ENCODE peak calls at places on chromosomes 1 and 21, in eight cellular contexts. One of them, this sample, is unnamed.
A peak's percentile ranks its signal among the peaks of the same experiment; 100 is the strongest.

GRCh38 chr1:158286487-158286886 is 3.2 kb upstream of the CD1C start:
- ATAC-seq in activated B cell treated with CpG ODN at 0.5 μM for 24 hours: peak; percentile 8
- ATAC-seq in right lobe of liver: no peak
- ATAC-seq in activated CD8-positive, alpha-beta T cell treated with anti-CD3 and anti-CD28 coated beads for 36 hours: no peak
- ATAC-seq in SK-N-SH treated with all-trans-retinoic acid at 6 μM for 48 hours: no peak
- ATAC-seq in T-helper 17 cell: no peak
- ATAC-seq in Panc1: no peak
- ATAC-seq in activated T-cell treated with anti-CD3 and anti-CD28 coated beads, Interleukin-2, amount 50 U/mL, for 72 hours: peak; percentile 51
- ATAC-seq in this sample: peak; percentile 27

GRCh38 chr1:237043846-237044636 is 2.1 kb downstream of the RYR2 start:
- ATAC-seq in SK-N-SH treated with all-trans-retinoic acid at 6 μM for 48 hours: no peak
- ATAC-seq in T-helper 17 cell: no peak
- ATAC-seq in activated T-cell treated with anti-CD3 and anti-CD28 coated beads, Interleukin-2, amount 50 U/mL, for 72 hours: no peak
- ATAC-seq in Panc1: no peak
- ATAC-seq in activated CD8-positive, alpha-beta T cell treated with anti-CD3 and anti-CD28 coated beads for 36 hours: no peak
- ATAC-seq in activated B cell treated with CpG ODN at 0.5 μM for 24 hours: no peak
- ATAC-seq in right lobe of liver: no peak
- ATAC-seq in this sample: no peak

GRCh38 chr21:37393786-37394185 is 27.2 kb downstream of the DYRK1A start:
- ATAC-seq in Panc1: no peak
- ATAC-seq in T-helper 17 cell: no peak
- ATAC-seq in activated T-cell treated with anti-CD3 and anti-CD28 coated beads, Interleukin-2, amount 50 U/mL, for 72 hours: no peak
- ATAC-seq in SK-N-SH treated with all-trans-retinoic acid at 6 μM for 48 hours: no peak
- ATAC-seq in right lobe of liver: no peak
- ATAC-seq in activated B cell treated with CpG ODN at 0.5 μM for 24 hours: no peak
- ATAC-seq in activated CD8-positive, alpha-beta T cell treated with anti-CD3 and anti-CD28 coated beads for 36 hours: no peak
- ATAC-seq in this sample: no peak

GRCh38 chr1:239731079-239731744 is 344.8 kb downstream of the CHRM3 start:
- ATAC-seq in right lobe of liver: no peak
- ATAC-seq in activated B cell treated with CpG ODN at 0.5 μM for 24 hours: no peak
- ATAC-seq in SK-N-SH treated with all-trans-retinoic acid at 6 μM for 48 hours: peak; percentile 64
- ATAC-seq in T-helper 17 cell: no peak
- ATAC-seq in activated CD8-positive, alpha-beta T cell treated with anti-CD3 and anti-CD28 coated beads for 36 hours: peak; percentile 27
- ATAC-seq in Panc1: no peak
- ATAC-seq in activated T-cell treated with anti-CD3 and anti-CD28 coated beads, Interleukin-2, amount 50 U/mL, for 72 hours: peak; percentile 25
- ATAC-seq in this sample: peak; percentile 36

GRCh38 chr1:115325876-115326275 is 12.2 kb downstream of the NGF start:
- ATAC-seq in activated T-cell treated with anti-CD3 and anti-CD28 coated beads, Interleukin-2, amount 50 U/mL, for 72 hours: no peak
- ATAC-seq in Panc1: no peak
- ATAC-seq in T-helper 17 cell: no peak
- ATAC-seq in activated CD8-positive, alpha-beta T cell treated with anti-CD3 and anti-CD28 coated beads for 36 hours: no peak
- ATAC-seq in SK-N-SH treated with all-trans-retinoic acid at 6 μM for 48 hours: no peak
- ATAC-seq in right lobe of liver: no peak
- ATAC-seq in activated B cell treated with CpG ODN at 0.5 μM for 24 hours: no peak
- ATAC-seq in this sample: no peak

GRCh38 chr1:92502247-92502646 is 15.5 kb upstream of the GFI1 start:
- ATAC-seq in activated T-cell treated with anti-CD3 and anti-CD28 coated beads, Interleukin-2, amount 50 U/mL, for 72 hours: peak; percentile 37
- ATAC-seq in SK-N-SH treated with all-trans-retinoic acid at 6 μM for 48 hours: peak; percentile 78
- ATAC-seq in Panc1: no peak
- ATAC-seq in T-helper 17 cell: no peak
- ATAC-seq in activated B cell treated with CpG ODN at 0.5 μM for 24 hours: peak; percentile 40
- ATAC-seq in right lobe of liver: no peak
- ATAC-seq in activated CD8-positive, alpha-beta T cell treated with anti-CD3 and anti-CD28 coated beads for 36 hours: peak; percentile 81
- ATAC-seq in this sample: peak; percentile 86

GRCh38 chr1:165857046-165857801 is 29.8 kb downstream of the UCK2 start:
- ATAC-seq in Panc1: no peak
- ATAC-seq in right lobe of liver: peak; percentile 77
- ATAC-seq in activated T-cell treated with anti-CD3 and anti-CD28 coated beads, Interleukin-2, amount 50 U/mL, for 72 hours: peak; percentile 52
- ATAC-seq in activated CD8-positive, alpha-beta T cell treated with anti-CD3 and anti-CD28 coated beads for 36 hours: no peak
- ATAC-seq in SK-N-SH treated with all-trans-retinoic acid at 6 μM for 48 hours: no peak
- ATAC-seq in T-helper 17 cell: no peak
- ATAC-seq in activated B cell treated with CpG ODN at 0.5 μM for 24 hours: no peak
- ATAC-seq in this sample: peak; percentile 55

GRCh38 chr1:89295187-89295586 is 22.5 kb upstream of the GBP5 start:
- ATAC-seq in SK-N-SH treated with all-trans-retinoic acid at 6 μM for 48 hours: no peak
- ATAC-seq in T-helper 17 cell: peak; percentile 92
- ATAC-seq in activated B cell treated with CpG ODN at 0.5 μM for 24 hours: no peak
- ATAC-seq in right lobe of liver: no peak
- ATAC-seq in activated CD8-positive, alpha-beta T cell treated with anti-CD3 and anti-CD28 coated beads for 36 hours: peak; percentile 32
- ATAC-seq in activated T-cell treated with anti-CD3 and anti-CD28 coated beads, Interleukin-2, amount 50 U/mL, for 72 hours: no peak
- ATAC-seq in Panc1: no peak
- ATAC-seq in this sample: no peak

GRCh38 chr1:66445492-66446181 is 88.3 kb upstream of the SGIP1 start:
- ATAC-seq in activated B cell treated with CpG ODN at 0.5 μM for 24 hours: peak; percentile 84
- ATAC-seq in Panc1: no peak
- ATAC-seq in right lobe of liver: peak; percentile 68
- ATAC-seq in T-helper 17 cell: peak; percentile 85
- ATAC-seq in SK-N-SH treated with all-trans-retinoic acid at 6 μM for 48 hours: no peak
- ATAC-seq in activated T-cell treated with anti-CD3 and anti-CD28 coated beads, Interleukin-2, amount 50 U/mL, for 72 hours: peak; percentile 90
- ATAC-seq in activated CD8-positive, alpha-beta T cell treated with anti-CD3 and anti-CD28 coated beads for 36 hours: peak; percentile 92
- ATAC-seq in this sample: peak; percentile 91

GRCh38 chr21:24895885-24896734 is 711.2 kb downstream of the MRPL39 start:
- ATAC-seq in activated B cell treated with CpG ODN at 0.5 μM for 24 hours: peak; percentile 69
- ATAC-seq in right lobe of liver: peak; percentile 30
- ATAC-seq in activated T-cell treated with anti-CD3 and anti-CD28 coated beads, Interleukin-2, amount 50 U/mL, for 72 hours: no peak
- ATAC-seq in activated CD8-positive, alpha-beta T cell treated with anti-CD3 and anti-CD28 coated beads for 36 hours: no peak
- ATAC-seq in T-helper 17 cell: no peak
- ATAC-seq in Panc1: no peak
- ATAC-seq in SK-N-SH treated with all-trans-retinoic acid at 6 μM for 48 hours: peak; percentile 98
- ATAC-seq in this sample: no peak

GRCh38 chr1:151860504-151861187 is 7.1 kb upstream of the THEM5 start:
- ATAC-seq in activated CD8-positive, alpha-beta T cell treated with anti-CD3 and anti-CD28 coated beads for 36 hours: no peak
- ATAC-seq in Panc1: no peak
- ATAC-seq in SK-N-SH treated with all-trans-retinoic acid at 6 μM for 48 hours: no peak
- ATAC-seq in T-helper 17 cell: no peak
- ATAC-seq in right lobe of liver: no peak
- ATAC-seq in activated B cell treated with CpG ODN at 0.5 μM for 24 hours: no peak
- ATAC-seq in activated T-cell treated with anti-CD3 and anti-CD28 coated beads, Interleukin-2, amount 50 U/mL, for 72 hours: no peak
- ATAC-seq in this sample: no peak

GRCh38 chr1:198842686-198843085 is 203.8 kb downstream of the PTPRC start:
- ATAC-seq in T-helper 17 cell: no peak
- ATAC-seq in Panc1: no peak
- ATAC-seq in activated B cell treated with CpG ODN at 0.5 μM for 24 hours: no peak
- ATAC-seq in activated CD8-positive, alpha-beta T cell treated with anti-CD3 and anti-CD28 coated beads for 36 hours: no peak
- ATAC-seq in activated T-cell treated with anti-CD3 and anti-CD28 coated beads, Interleukin-2, amount 50 U/mL, for 72 hours: no peak
- ATAC-seq in SK-N-SH treated with all-trans-retinoic acid at 6 μM for 48 hours: no peak
- ATAC-seq in right lobe of liver: no peak
- ATAC-seq in this sample: no peak

GRCh38 chr1:41363632-41364320 is 2.5 kb downstream of the FOXO6 start:
- ATAC-seq in T-helper 17 cell: no peak
- ATAC-seq in activated B cell treated with CpG ODN at 0.5 μM for 24 hours: no peak
- ATAC-seq in SK-N-SH treated with all-trans-retinoic acid at 6 μM for 48 hours: no peak
- ATAC-seq in activated T-cell treated with anti-CD3 and anti-CD28 coated beads, Interleukin-2, amount 50 U/mL, for 72 hours: no peak
- ATAC-seq in Panc1: no peak
- ATAC-seq in activated CD8-positive, alpha-beta T cell treated with anti-CD3 and anti-CD28 coated beads for 36 hours: no peak
- ATAC-seq in right lobe of liver: no peak
- ATAC-seq in this sample: no peak

GRCh38 chr1:218585565-218586184 is 240.5 kb downstream of the TGFB2 start:
- ATAC-seq in activated CD8-positive, alpha-beta T cell treated with anti-CD3 and anti-CD28 coated beads for 36 hours: no peak
- ATAC-seq in SK-N-SH treated with all-trans-retinoic acid at 6 μM for 48 hours: peak; percentile 95
- ATAC-seq in right lobe of liver: no peak
- ATAC-seq in T-helper 17 cell: no peak
- ATAC-seq in activated B cell treated with CpG ODN at 0.5 μM for 24 hours: no peak
- ATAC-seq in activated T-cell treated with anti-CD3 and anti-CD28 coated beads, Interleukin-2, amount 50 U/mL, for 72 hours: no peak
- ATAC-seq in Panc1: peak; percentile 96
- ATAC-seq in this sample: no peak

GRCh38 chr1:197776348-197777082 is 1.2 kb upstream of the DENND1B start:
- ATAC-seq in Panc1: peak; percentile 4
- ATAC-seq in T-helper 17 cell: peak; percentile 57
- ATAC-seq in activated B cell treated with CpG ODN at 0.5 μM for 24 hours: peak; percentile 22
- ATAC-seq in SK-N-SH treated with all-trans-retinoic acid at 6 μM for 48 hours: peak; percentile 57
- ATAC-seq in activated T-cell treated with anti-CD3 and anti-CD28 coated beads, Interleukin-2, amount 50 U/mL, for 72 hours: peak; percentile 76
- ATAC-seq in right lobe of liver: no peak
- ATAC-seq in activated CD8-positive, alpha-beta T cell treated with anti-CD3 and anti-CD28 coated beads for 36 hours: peak; percentile 60
- ATAC-seq in this sample: peak; percentile 75

GRCh38 chr1:101257500-101258325 is 20.9 kb downstream of the S1PR1 start:
- ATAC-seq in activated T-cell treated with anti-CD3 and anti-CD28 coated beads, Interleukin-2, amount 50 U/mL, for 72 hours: peak; percentile 52
- ATAC-seq in SK-N-SH treated with all-trans-retinoic acid at 6 μM for 48 hours: no peak
- ATAC-seq in activated B cell treated with CpG ODN at 0.5 μM for 24 hours: peak; percentile 61
- ATAC-seq in Panc1: no peak
- ATAC-seq in right lobe of liver: peak; percentile 92
- ATAC-seq in T-helper 17 cell: peak; percentile 84
- ATAC-seq in activated CD8-positive, alpha-beta T cell treated with anti-CD3 and anti-CD28 coated beads for 36 hours: peak; percentile 29
- ATAC-seq in this sample: no peak

GRCh38 chr1:16017461-16018303 is at the start of gene HSPB7:
- ATAC-seq in right lobe of liver: peak; percentile 21
- ATAC-seq in T-helper 17 cell: no peak
- ATAC-seq in SK-N-SH treated with all-trans-retinoic acid at 6 μM for 48 hours: peak; percentile 83
- ATAC-seq in activated CD8-positive, alpha-beta T cell treated with anti-CD3 and anti-CD28 coated beads for 36 hours: no peak
- ATAC-seq in Panc1: no peak
- ATAC-seq in activated B cell treated with CpG ODN at 0.5 μM for 24 hours: no peak
- ATAC-seq in activated T-cell treated with anti-CD3 and anti-CD28 coated beads, Interleukin-2, amount 50 U/mL, for 72 hours: no peak
- ATAC-seq in this sample: no peak

This sample was measured in activated CD4-positive, CD25-positive, alpha-beta regulatory T cell treated with anti-CD3 and anti-CD28 coated beads, Interleukin-2, amount 50 U/mL, for 24 hours.